ENCODE peak calls at places on chromosomes 11 and 22, in five cellular contexts. Z is SK-MEL-5, F is mucosa of gallbladder, V is EH, P is mucosa of descending colon. L is an unnamed sample.

GRCh38 chr22:50303848-50304527 is 3.5 kb downstream of the PLXNB2 start:
- DNase-seq in V (no peak), Z (no peak), P (peak), F (peak), L (no peak)

GRCh38 chr11:24709928-24710565 is 213.2 kb downstream of the LUZP2 start:
- DNase-seq in P (no peak), F (no peak), Z (no peak), V (no peak), L (no peak)

GRCh38 chr11:125257185-125257584 is 92.6 kb downstream of the PKNOX2 start:
- DNase-seq in V (peak), F (no peak), P (no peak), Z (peak), L (no peak)

GRCh38 chr22:39253427-39254070 is 8.8 kb upstream of the PDGFB start:
- DNase-seq in F (peak), P (no peak), V (peak), Z (no peak), L (no peak)

GRCh38 chr11:98835336-98835735 is 185.4 kb upstream of the CNTN5 start:
- DNase-seq in F (no peak), Z (peak), V (no peak), P (no peak), L (no peak)

GRCh38 chr11:45333506-45333971 is 47.4 kb upstream of the SYT13 start:
- DNase-seq in F (no peak), V (peak), Z (peak), P (no peak), L (peak)

GRCh38 chr22:19772673-19773469 is 12.3 kb downstream of the TBX1 start:
- DNase-seq in V (no peak), F (no peak), P (peak), Z (no peak), L (no peak)

GRCh38 chr22:24834845-24835570 is 29.0 kb downstream of the SGSM1 start:
- DNase-seq in Z (peak), V (no peak), P (no peak), F (peak), L (no peak)

GRCh38 chr11:335779-336665 is 15.4 kb upstream of the IFITM3 start:
- DNase-seq in V (peak), F (no peak), P (no peak), Z (no peak), L (no peak)

GRCh38 chr11:108569896-108570295 is 23.7 kb downstream of the EXPH5 start:
- DNase-seq in P (no peak), V (no peak), F (no peak), Z (no peak), L (no peak)

GRCh38 chr11:68843052-68843561 is 1.4 kb upstream of the CPT1A start:
- DNase-seq in F (no peak), V (peak), P (no peak), Z (no peak), L (no peak)

GRCh38 chr11:32781721-32782120 is 12.7 kb downstream of the CCDC73 start:
- DNase-seq in V (no peak), F (no peak), P (no peak), Z (no peak), L (no peak)

GRCh38 chr11:68379216-68379615 is 66.8 kb downstream of the LRP5 start:
- DNase-seq in F (no peak), Z (no peak), V (no peak), P (no peak), L (no peak)

GRCh38 chr11:18498039-18498438 is 28.7 kb downstream of the TSG101 start:
- DNase-seq in V (no peak), Z (no peak), F (no peak), P (no peak), L (no peak)

GRCh38 chr11:128575956-128576340 is 11.4 kb downstream of the ETS1 start:
- DNase-seq in Z (no peak), V (peak), F (no peak), P (no peak), L (no peak)

GRCh38 chr22:41417622-41418390 is 28.8 kb downstream of the TOB2 start:
- DNase-seq in V (peak), F (peak), Z (no peak), P (peak), L (no peak)

GRCh38 chr11:85941380-85941973 is 86.3 kb downstream of the CCDC83 start:
- DNase-seq in F (peak), P (no peak), Z (peak), V (peak), L (peak)

GRCh38 chr22:40220316-40221054 is 42.8 kb downstream of the TNRC6B start:
- DNase-seq in Z (no peak), P (no peak), V (no peak), F (no peak), L (no peak)

GRCh38 chr11:12094872-12095800 is 15.3 kb upstream of the MICAL2 start:
- DNase-seq in V (no peak), P (peak), F (peak), Z (no peak), L (no peak)

GRCh38 chr11:2772544-2773031 is 72.8 kb upstream of the KCNQ1OT1 start:
- DNase-seq in P (peak), Z (no peak), F (peak), V (peak), L (no peak)

GRCh38 chr11:77270921-77271320 is 30.6 kb downstream of the GDPD4 start:
- DNase-seq in P (no peak), F (no peak), V (no peak), Z (no peak), L (no peak)

GRCh38 chr22:25702571-25703167 is 39.3 kb upstream of the MYO18B start:
- DNase-seq in Z (no peak), V (no peak), P (no peak), F (no peak), L (no peak)

GRCh38 chr11:20470348-20470747 is 82.8 kb downstream of the PRMT3 start:
- DNase-seq in F (no peak), P (no peak), V (no peak), Z (no peak), L (no peak)

GRCh38 chr11:1746956-1747752 is 3.2 kb downstream of the IFITM10 start:
- DNase-seq in V (no peak), Z (no peak), F (no peak), P (peak), L (no peak)

GRCh38 chr11:87421422-87421821 is 383.7 kb downstream of the TMEM135 start:
- DNase-seq in P (no peak), Z (peak), F (peak), V (peak), L (peak)

GRCh38 chr11:79285756-79286155 is 155.1 kb downstream of the TENM4 start:
- DNase-seq in Z (no peak), F (no peak), V (no peak), P (no peak), L (no peak)

GRCh38 chr11:13667245-13667644 is 1.2 kb upstream of the FAR1 start:
- DNase-seq in Z (no peak), P (no peak), V (peak), F (no peak), L (no peak)

GRCh38 chr22:37552560-37553163 is 7.6 kb upstream of the CDC42EP1 start:
- DNase-seq in Z (no peak), F (no peak), V (peak), P (peak), L (no peak)

GRCh38 chr22:20951932-20952380 is 15.1 kb upstream of the AIFM3 start:
- DNase-seq in V (no peak), P (peak), F (no peak), Z (no peak), L (no peak)

GRCh38 chr11:78203184-78203583 is 14.5 kb downstream of the USP35 start:
- DNase-seq in V (no peak), P (no peak), Z (no peak), F (no peak), L (no peak)

GRCh38 chr11:78083036-78083435 is 3.4 kb upstream of the NDUFC2 start:
- DNase-seq in V (no peak), Z (no peak), P (no peak), F (no peak), L (no peak)

GRCh38 chr22:48796295-48797015 is 1031.2 kb downstream of the BRD1 start:
- DNase-seq in Z (no peak), P (no peak), V (no peak), F (no peak), L (no peak)

GRCh38 chr22:40276877-40277823 is 69.2 kb upstream of the ADSL start:
- DNase-seq in F (no peak), V (peak), Z (no peak), P (no peak), L (no peak)

GRCh38 chr11:31805629-31806185 is 5.4 kb downstream of the PAX6 start:
- DNase-seq in P (no peak), F (no peak), Z (no peak), V (no peak), L (no peak)

L was measured in foreskin melanocyte.